ENCODE peak calls at places on chromosome 22, in seven cellular contexts. W is omental fat pad, S is uterus, E is HFFc6, M is progenitor cell of endocrine pancreas, V is GM12878, T is tibial nerve. R is an unnamed sample.

GRCh38 chr22:39457047-39457545 is 284 bp downstream of the MGAT3 start:
- DNase-seq in W (no peak), S (no peak), E (no peak), M (no peak), V (no peak), T (no peak), R (no peak)

GRCh38 chr22:46110215-46110614 is 40.1 kb upstream of the PPARA start:
- DNase-seq in W (no peak), S (peak), E (no peak), M (no peak), V (no peak), T (no peak), R (no peak)

GRCh38 chr22:39650996-39651782 is 80.6 kb downstream of the CACNA1I start:
- DNase-seq in W (no peak), S (no peak), E (no peak), M (no peak), V (no peak), T (no peak), R (no peak)

GRCh38 chr22:29031236-29031982 is 30.2 kb downstream of the C22orf31 start:
- DNase-seq in W (peak), S (peak), E (peak), M (no peak), V (no peak), T (peak), R (no peak)

GRCh38 chr22:28155808-28156207 is 236.8 kb upstream of the PITPNB start:
- DNase-seq in W (no peak), S (no peak), E (no peak), M (no peak), V (no peak), T (no peak), R (no peak)

GRCh38 chr22:49152146-49152929 is 675.3 kb downstream of the BRD1 start:
- DNase-seq in W (no peak), S (no peak), E (no peak), M (no peak), V (no peak), T (no peak), R (no peak)

GRCh38 chr22:50217543-50218152 is 16.8 kb downstream of the SELENOO start:
- DNase-seq in W (no peak), S (no peak), E (no peak), M (no peak), V (no peak), T (no peak), R (no peak)

GRCh38 chr22:41815716-41816115 is 15.2 kb downstream of the CCDC134 start:
- DNase-seq in W (no peak), S (no peak), E (no peak), M (no peak), V (no peak), T (no peak), R (no peak)

GRCh38 chr22:19201130-19201857 is 22.8 kb upstream of the SLC25A1 start:
- DNase-seq in W (no peak), S (no peak), E (no peak), M (no peak), V (no peak), T (no peak), R (no peak)

GRCh38 chr22:45210174-45210573 is 30.5 kb downstream of the KIAA0930 start:
- DNase-seq in W (no peak), S (no peak), E (no peak), M (no peak), V (no peak), T (no peak), R (no peak)

GRCh38 chr22:20463324-20464095 is 25.9 kb upstream of the SCARF2 start:
- DNase-seq in W (no peak), S (no peak), E (no peak), M (no peak), V (no peak), T (no peak), R (no peak)

GRCh38 chr22:39567135-39567946 is 3.2 kb upstream of the CACNA1I start:
- DNase-seq in W (no peak), S (no peak), E (no peak), M (no peak), V (no peak), T (no peak), R (no peak)

GRCh38 chr22:38572065-38572464 is 2.1 kb upstream of the DMC1 start:
- DNase-seq in W (no peak), S (peak), E (peak), M (no peak), V (peak), T (peak), R (peak)

GRCh38 chr22:46053563-46054090 is 76.7 kb upstream of the WNT7B start:
- DNase-seq in W (peak), S (peak), E (no peak), M (no peak), V (no peak), T (no peak), R (peak)

GRCh38 chr22:33274214-33274828 is 216.1 kb upstream of the SYN3 start:
- DNase-seq in W (no peak), S (no peak), E (no peak), M (no peak), V (no peak), T (peak), R (peak)

GRCh38 chr22:39176067-39176621 is 23.7 kb upstream of the CBX7 start:
- DNase-seq in W (no peak), S (peak), E (peak), M (no peak), V (no peak), T (peak), R (no peak)

GRCh38 chr22:42697542-42698013 is 23.1 kb downstream of the A4GALT start:
- DNase-seq in W (no peak), S (peak), E (peak), M (no peak), V (no peak), T (peak), R (no peak)

GRCh38 chr22:49607821-49608220 is 219.9 kb downstream of the BRD1 start:
- DNase-seq in W (no peak), S (no peak), E (no peak), M (no peak), V (no peak), T (no peak), R (no peak)

GRCh38 chr22:42909363-42910058 is 52.4 kb upstream of the ARFGAP3 start:
- DNase-seq in W (no peak), S (no peak), E (no peak), M (no peak), V (no peak), T (no peak), R (no peak)

GRCh38 chr22:46229701-46230100 is 20.4 kb downstream of the CDPF1 start:
- DNase-seq in W (no peak), S (no peak), E (peak), M (no peak), V (no peak), T (no peak), R (no peak)

GRCh38 chr22:50178871-50179869 is 6.5 kb upstream of the TRABD start:
- DNase-seq in W (no peak), S (no peak), E (no peak), M (no peak), V (no peak), T (no peak), R (no peak)

GRCh38 chr22:28000361-28000760 is 81.3 kb upstream of the PITPNB start:
- DNase-seq in W (no peak), S (no peak), E (no peak), M (no peak), V (no peak), T (no peak), R (no peak)

GRCh38 chr22:41565403-41566054 is 4.7 kb downstream of the CSDC2 start:
- DNase-seq in W (no peak), S (peak), E (peak), M (no peak), V (no peak), T (no peak), R (no peak)

DNA sequence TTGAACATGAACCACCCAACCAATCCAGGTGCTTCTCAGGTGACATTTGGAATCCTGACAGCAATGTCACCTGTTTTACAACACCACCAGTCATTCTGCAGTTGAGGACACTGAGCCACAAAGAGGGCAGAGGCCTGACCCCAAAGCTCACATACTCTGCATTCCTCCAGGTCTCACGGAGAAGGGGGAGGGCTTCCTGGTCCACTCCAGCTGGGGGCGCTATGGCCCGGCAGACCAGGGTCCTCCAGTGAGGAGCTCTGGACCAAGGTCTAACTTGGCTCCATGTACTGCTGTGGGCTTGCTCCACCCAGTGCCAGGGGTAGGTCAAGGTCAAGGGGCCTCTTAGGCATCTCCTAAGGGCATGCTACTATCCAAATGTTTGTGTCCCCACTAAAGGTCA is 1.5 kb upstream of the PNPLA3 start:
- DNase-seq in W (no peak), S (no peak), E (no peak), M (no peak), V (no peak), T (no peak), R (no peak)
- TF ChIP-seq CTCF in W (no peak), S (no peak), E (peak), M (no peak), V (no peak), T (no peak), R (no peak)

GRCh38 chr22:22692707-22693530 is 48.5 kb downstream of the GGTLC2 start:
- DNase-seq in W (no peak), S (no peak), E (peak), M (peak), V (no peak), T (no peak), R (peak)
- TF ChIP-seq CTCF in W (no peak), S (peak), E (peak), M (peak), V (peak), T (peak), R (peak)

GRCh38 chr22:17888855-17889254 is 114.6 kb upstream of the BID start:
- DNase-seq in W (no peak), S (no peak), E (no peak), M (no peak), V (no peak), T (no peak), R (no peak)
- TF ChIP-seq CTCF in W (no peak), S (peak), E (peak), M (peak), V (peak), T (peak), R (no peak)

DNA sequence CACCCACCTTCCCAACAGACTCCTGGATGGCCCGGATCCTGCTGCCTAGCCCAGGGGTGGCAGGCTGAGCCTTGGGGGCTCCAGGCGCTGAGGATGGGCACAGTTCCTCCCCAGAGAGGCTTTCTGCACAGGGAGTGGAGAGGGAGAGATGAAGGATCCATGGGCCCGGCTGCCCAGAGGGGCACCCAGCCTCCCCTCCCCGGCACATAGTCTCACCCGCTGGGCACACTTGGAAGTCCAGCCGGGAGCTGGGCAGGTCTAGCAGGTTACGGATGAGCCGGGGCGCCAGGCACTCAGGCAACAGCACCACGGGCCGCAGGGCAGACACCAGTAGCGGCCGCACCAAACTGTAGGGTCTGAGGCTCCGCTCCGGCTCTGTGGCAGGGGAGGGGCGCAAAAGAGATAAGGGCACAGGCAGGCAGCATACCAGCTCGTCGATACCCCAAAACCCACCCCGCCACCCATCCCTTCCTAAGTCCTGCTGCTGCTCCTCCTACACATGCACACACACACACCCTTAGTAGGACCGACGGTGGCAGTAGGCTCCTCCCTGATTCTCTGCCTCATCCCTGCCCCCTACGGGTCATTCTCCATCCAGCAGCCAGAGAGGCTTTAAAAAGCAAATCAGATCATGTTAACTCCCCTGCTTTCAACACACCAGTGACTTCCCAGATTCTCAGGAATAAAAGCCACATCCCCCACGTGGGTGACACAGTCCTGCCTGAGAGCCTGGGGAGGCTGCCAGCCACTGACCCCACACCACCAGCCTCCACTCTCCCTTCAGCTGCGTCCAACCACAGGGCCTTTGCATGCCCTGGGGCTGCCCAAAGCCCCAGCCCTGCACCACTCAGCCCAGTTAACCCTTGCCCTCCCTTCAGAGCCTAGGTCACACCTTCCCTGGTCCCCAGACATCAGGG is 6.5 kb upstream of the MFNG start:
- DNase-seq in W (no peak), S (no peak), E (peak), M (no peak), V (no peak), T (peak), R (no peak)
- TF ChIP-seq CTCF in W (no peak), S (no peak), E (peak), M (peak), V (peak), T (no peak), R (peak)

GRCh38 chr22:26021516-26021915 is 147.7 kb upstream of the SEZ6L start:
- DNase-seq in W (no peak), S (no peak), E (no peak), M (no peak), V (no peak), T (no peak), R (no peak)

GRCh38 chr22:26027341-26027740 is 141.9 kb upstream of the SEZ6L start:
- DNase-seq in W (no peak), S (no peak), E (no peak), M (no peak), V (no peak), T (no peak), R (no peak)

GRCh38 chr22:26017932-26018331 is 151.3 kb upstream of the SEZ6L start:
- DNase-seq in W (no peak), S (no peak), E (no peak), M (no peak), V (no peak), T (no peak), R (no peak)

GRCh38 chr22:26023104-26023775 is 146.0 kb upstream of the SEZ6L start:
- DNase-seq in W (no peak), S (no peak), E (no peak), M (no peak), V (no peak), T (no peak), R (no peak)
- TF ChIP-seq CTCF in W (no peak), S (no peak), E (no peak), M (no peak), V (no peak), T (no peak), R (no peak)

DNA sequence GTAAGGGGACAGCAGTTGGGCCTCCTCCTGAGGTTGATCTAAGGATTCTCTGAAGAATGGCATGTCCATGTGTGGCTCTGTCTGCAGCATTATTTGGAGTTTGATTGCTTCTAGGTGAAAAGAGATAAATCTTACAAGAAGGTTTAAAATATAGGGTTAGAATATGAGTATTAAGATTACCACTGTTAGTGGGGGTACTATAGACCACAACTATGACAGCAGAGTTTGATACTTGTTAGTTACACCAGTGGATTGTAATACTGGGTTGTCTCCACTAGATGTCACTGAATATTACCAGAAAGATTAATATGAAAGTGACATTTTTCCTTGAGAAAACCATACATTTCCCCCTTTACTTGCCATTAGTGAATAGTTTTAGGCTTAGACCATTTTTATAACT is 47.9 kb downstream of the ZNF280B start:
- DNase-seq in W (no peak), S (no peak), E (no peak), M (no peak), V (no peak), T (no peak), R (no peak)
- TF ChIP-seq CTCF in W (no peak), S (no peak), E (peak), M (peak), V (no peak), T (no peak), R (peak)

GRCh38 chr22:31106001-31106571 is 1.3 kb downstream of the SELENOM start:
- DNase-seq in W (no peak), S (peak), E (peak), M (no peak), V (no peak), T (no peak), R (no peak)
- TF ChIP-seq CTCF in W (no peak), S (peak), E (peak), M (no peak), V (no peak), T (no peak), R (no peak)

GRCh38 chr22:31872209-31872608 is 72.1 kb upstream of the YWHAH start:
- DNase-seq in W (no peak), S (no peak), E (no peak), M (no peak), V (no peak), T (no peak), R (no peak)

GRCh38 chr22:31871475-31871874 is 72.9 kb upstream of the YWHAH start:
- DNase-seq in W (no peak), S (no peak), E (no peak), M (no peak), V (no peak), T (no peak), R (no peak)

GRCh38 chr22:31874821-31875220 is 69.5 kb upstream of the YWHAH start:
- DNase-seq in W (no peak), S (no peak), E (no peak), M (no peak), V (no peak), T (no peak), R (no peak)

GRCh38 chr22:31867386-31868153 is 76.8 kb upstream of the YWHAH start:
- DNase-seq in W (no peak), S (no peak), E (no peak), M (no peak), V (no peak), T (no peak), R (no peak)

DNA sequence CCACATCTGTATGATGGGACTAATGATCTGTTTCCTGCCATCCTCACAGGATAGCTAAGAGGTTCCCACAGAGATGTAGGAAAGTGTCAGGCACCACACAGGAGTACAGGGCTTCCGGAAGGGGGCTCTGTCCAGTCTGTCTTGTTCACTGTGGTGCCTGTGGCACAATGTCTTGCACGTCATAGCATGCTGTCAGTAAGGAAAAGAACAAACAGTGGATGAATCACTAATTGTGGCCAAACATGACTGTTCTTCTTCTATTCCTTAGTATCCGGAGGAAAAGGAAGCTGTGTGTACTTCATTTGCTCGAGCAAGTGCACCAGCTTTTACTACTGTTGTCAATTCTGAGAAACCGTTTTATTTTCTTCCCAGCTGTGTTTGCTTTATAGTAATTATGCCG is 73.4 kb upstream of the YWHAH start:
- DNase-seq in W (no peak), S (no peak), E (peak), M (no peak), V (no peak), T (no peak), R (no peak)
- TF ChIP-seq CTCF in W (no peak), S (no peak), E (peak), M (no peak), V (no peak), T (no peak), R (no peak)

GRCh38 chr22:22144858-22145257 is 99.7 kb upstream of the VPREB1 start:
- DNase-seq in W (no peak), S (no peak), E (no peak), M (no peak), V (no peak), T (no peak), R (no peak)
- TF ChIP-seq CTCF in W (no peak), S (no peak), E (peak), M (peak), V (no peak), T (no peak), R (peak)

DNA sequence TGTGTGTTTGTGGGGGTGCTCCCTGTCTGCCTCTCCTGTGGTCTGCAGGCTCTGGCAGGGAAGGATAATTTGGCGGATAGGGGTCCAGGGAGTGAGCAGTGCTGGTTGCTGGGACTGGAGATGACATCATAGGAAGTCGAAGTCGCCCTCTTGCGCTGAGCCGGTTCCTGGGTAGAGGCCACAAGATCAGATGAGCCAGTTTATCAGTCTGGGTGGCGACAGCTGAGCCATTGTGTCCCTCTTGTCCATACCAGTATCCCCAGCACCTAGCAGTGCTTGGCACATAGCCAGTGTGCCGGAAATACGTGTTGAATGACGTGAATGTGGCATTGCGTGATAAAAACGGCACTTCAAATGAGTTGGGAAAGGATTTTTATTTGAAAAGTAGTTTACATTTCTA is 9.8 kb downstream of the APOL5 start:
- DNase-seq in W (no peak), S (no peak), E (no peak), M (no peak), V (no peak), T (no peak), R (no peak)
- TF ChIP-seq CTCF in W (no peak), S (no peak), E (no peak), M (no peak), V (no peak), T (no peak), R (no peak)